ENCODE peak calls at places on chromosomes 13 and 19, in ten cellular contexts. K is activated T-cell treated with anti-CD3 and anti-CD28 coated beads, Interleukin-2, amount 50 U/mL, for 4 hours; A is left lung; G is K562; Y is lower lobe of right lung; C is pancreas; H is RWPE2; S is psoas muscle; Z is left cardiac atrium; N is left ventricle myocardium superior. J is an unnamed sample.

GRCh38 chr19:47065242-47065641 is 16.8 kb upstream of the TMEM160 start:
- ATAC-seq in H (no peak), S (no peak), C (no peak), G (peak; percentile 7), Y (no peak), K (no peak), N (no peak), Z (no peak), A (no peak), J (no peak)

GRCh38 chr13:99528547-99528946 is 27.3 kb downstream of the TM9SF2 start:
- ATAC-seq in H (no peak), Z (no peak), G (no peak), A (peak; percentile 61), C (no peak), Y (no peak), N (no peak), S (no peak), K (no peak), J (no peak)

GRCh38 chr13:78662467-78662866 is 3.5 kb upstream of the OBI1 start:
- ATAC-seq in S (no peak), A (no peak), N (no peak), G (no peak), H (no peak), K (no peak), Y (no peak), C (no peak), Z (no peak), J (no peak)

GRCh38 chr13:30398601-30399072 is 23.7 kb upstream of the UBE2L5 start:
- ATAC-seq in A (no peak), N (peak; percentile 45), G (no peak), S (no peak), C (no peak), Y (no peak), K (no peak), H (no peak), Z (peak; percentile 17), J (no peak)

GRCh38 chr19:5271145-5271544 is 69.5 kb downstream of the PTPRS start:
- ATAC-seq in H (peak; percentile 44), C (no peak), S (no peak), A (no peak), N (no peak), K (no peak), G (peak; percentile 81), Y (no peak), Z (no peak), J (peak; percentile 49)

GRCh38 chr13:32316030-32316344 is 679 bp downstream of the BRCA2 start:
- ATAC-seq in H (peak; percentile 26), G (peak; percentile 68), Z (no peak), S (no peak), C (peak; percentile 15), Y (no peak), N (no peak), K (peak; percentile 9), A (peak; percentile 51), J (peak; percentile 49)

GRCh38 chr13:113562085-113562749 is 22.3 kb upstream of the TFDP1 start:
- ATAC-seq in Y (peak; percentile 70), N (peak; percentile 83), Z (peak; percentile 84), S (peak; percentile 57), C (no peak), K (peak; percentile 75), A (peak; percentile 86), H (peak; percentile 52), G (peak; percentile 92), J (peak; percentile 44)

GRCh38 chr19:7698583-7698982 is 3.3 kb downstream of the FCER2 start:
- ATAC-seq in G (peak; percentile 48), Y (no peak), K (no peak), N (no peak), A (no peak), S (no peak), H (no peak), C (no peak), Z (no peak), J (no peak)

GRCh38 chr13:29545988-29546387 is 49.5 kb downstream of the SLC7A1 start:
- ATAC-seq in A (no peak), Z (no peak), K (no peak), G (no peak), S (no peak), H (no peak), N (no peak), C (no peak), Y (no peak), J (no peak)

GRCh38 chr19:14165986-14166385 is 29.6 kb upstream of the ASF1B start:
- ATAC-seq in H (no peak), Y (no peak), C (no peak), A (no peak), Z (no peak), K (peak; percentile 39), G (no peak), N (no peak), S (no peak), J (no peak)

GRCh38 chr19:33177417-33177976 is 16.6 kb upstream of the LRP3 start:
- ATAC-seq in S (peak; percentile 38), K (peak; percentile 47), C (peak; percentile 38), Z (no peak), Y (no peak), G (peak; percentile 65), H (peak; percentile 32), N (no peak), A (peak; percentile 17), J (peak; percentile 21)

GRCh38 chr19:45590300-45591003 is 5.8 kb upstream of the OPA3 start:
- ATAC-seq in Z (no peak), H (no peak), K (no peak), S (no peak), N (no peak), Y (peak; percentile 10), G (peak; percentile 49), C (no peak), A (no peak), J (no peak)

GRCh38 chr13:29059837-29060236 is 239.7 kb downstream of the MTUS2 start:
- ATAC-seq in Z (no peak), S (no peak), A (no peak), K (no peak), N (peak; percentile 97), C (no peak), Y (no peak), G (no peak), H (no peak), J (no peak)

GRCh38 chr13:79557666-79558065 is 76.7 kb downstream of the NDFIP2 start:
- ATAC-seq in N (no peak), H (no peak), A (no peak), C (no peak), G (no peak), Y (no peak), S (no peak), K (no peak), Z (no peak), J (no peak)

J was measured in activated T-helper 17 cell treated with anti-CD3 and anti-CD28 coated beads, Interleukin-2, amount 50 U/mL, for 72 hours.